ENCODE peak calls at places on chromosomes 7 and 10, in four cellular contexts. G is HCT116, M is HepG2, D is K562. P is an unnamed sample.

GRCh38 chr10:45580371-45580770 is 92.2 kb downstream of the ZFAND4 start:
- DNase-seq in G (no peak), M (no peak), D (no peak), P (no peak)

GRCh38 chr10:31359979-31360378 is 41.0 kb downstream of the ZEB1 start:
- DNase-seq in G (no peak), M (peak; percentile 66), D (no peak), P (no peak)

GRCh38 chr7:69825031-69825681 is 226.9 kb downstream of the AUTS2 start:
- DNase-seq in G (no peak), M (no peak), D (no peak), P (no peak)

GRCh38 chr7:133345690-133346421 is 93.0 kb downstream of the EXOC4 start:
- DNase-seq in G (no peak), M (no peak), D (no peak), P (no peak)

GRCh38 chr10:3242251-3242650 is 69.7 kb upstream of the PITRM1 start:
- DNase-seq in G (no peak), M (no peak), D (no peak), P (no peak)

GRCh38 chr7:73823873-73824597 is 6.8 kb upstream of the CLDN4 start:
- DNase-seq in G (no peak), M (no peak), D (no peak), P (no peak)

GRCh38 chr10:49025347-49025983 is 85.8 kb upstream of the LRRC18 start:
- DNase-seq in G (no peak), M (no peak), D (no peak), P (no peak)

GRCh38 chr10:27644307-27644939 is 101.2 kb downstream of the MKX start:
- DNase-seq in G (no peak), M (no peak), D (no peak), P (no peak)

GRCh38 chr7:51316262-51316665 is 345 bp downstream of the COBL start:
- DNase-seq in G (no peak), M (no peak), D (no peak), P (no peak)

GRCh38 chr7:5695709-5696345 is 85.6 kb downstream of the RNF216 start:
- DNase-seq in G (no peak), M (no peak), D (no peak), P (no peak)

GRCh38 chr10:124743188-124744046 is 761 bp downstream of the FAM53B start:
- DNase-seq in G (no peak), M (no peak), D (peak; percentile 48), P (no peak)

GRCh38 chr10:124744047-124744687 is at the start of gene FAM53B:
- DNase-seq in G (peak; percentile 56), M (no peak), D (peak; percentile 81), P (no peak)

GRCh38 chr10:124745678-124746077 is 1.5 kb upstream of the FAM53B start:
- DNase-seq in G (peak; percentile 56), M (peak; percentile 56), D (peak; percentile 21), P (peak; percentile 39)

GRCh38 chr10:124745257-124745656 is 1.1 kb upstream of the FAM53B start:
- DNase-seq in G (no peak), M (no peak), D (no peak), P (no peak)

GRCh38 chr10:124744688-124745055 is 494 bp upstream of the FAM53B start:
- DNase-seq in G (peak; percentile 22), M (peak; percentile 89), D (no peak), P (no peak)
- TF ChIP-seq TCF7L2 in G (no peak), M (no peak), D (no peak), P (no peak)

GRCh38 chr10:103546401-103546800 is 52.9 kb downstream of the NEURL1 start:
- DNase-seq in G (no peak), M (no peak), D (no peak), P (no peak)

GRCh38 chr10:103544657-103545310 is 51.3 kb downstream of the NEURL1 start:
- DNase-seq in G (no peak), M (no peak), D (no peak), P (no peak)

GRCh38 chr10:103547391-103547946 is 54.0 kb downstream of the NEURL1 start:
- DNase-seq in G (no peak), M (no peak), D (no peak), P (no peak)

GRCh38 chr10:103545366-103545765 is 51.9 kb downstream of the NEURL1 start:
- DNase-seq in G (no peak), M (no peak), D (no peak), P (no peak)

GRCh38 chr10:103545771-103546281 is 52.3 kb downstream of the NEURL1 start:
- DNase-seq in G (no peak), M (no peak), D (no peak), P (no peak)
- H3K4me1 ChIP-seq in G (peaks cover 35% of the 10 kb centered on the region), M (peaks cover 18% of the 10 kb centered on the region), D (no peaks in the 10 kb centered on the region), P (peaks cover 8% of the 10 kb centered on the region)

GRCh38 chr7:112437038-112437437 is 13.2 kb upstream of the IFRD1 start:
- DNase-seq in G (no peak), M (no peak), D (no peak), P (no peak)
- TF ChIP-seq CTCF in G (no peak), M (no peak), D (no peak), P (no peak)

GRCh38 chr7:103528152-103528551 is 82.1 kb upstream of the SLC26A5 start:
- DNase-seq in G (no peak), M (no peak), D (no peak), P (no peak)

DNA sequence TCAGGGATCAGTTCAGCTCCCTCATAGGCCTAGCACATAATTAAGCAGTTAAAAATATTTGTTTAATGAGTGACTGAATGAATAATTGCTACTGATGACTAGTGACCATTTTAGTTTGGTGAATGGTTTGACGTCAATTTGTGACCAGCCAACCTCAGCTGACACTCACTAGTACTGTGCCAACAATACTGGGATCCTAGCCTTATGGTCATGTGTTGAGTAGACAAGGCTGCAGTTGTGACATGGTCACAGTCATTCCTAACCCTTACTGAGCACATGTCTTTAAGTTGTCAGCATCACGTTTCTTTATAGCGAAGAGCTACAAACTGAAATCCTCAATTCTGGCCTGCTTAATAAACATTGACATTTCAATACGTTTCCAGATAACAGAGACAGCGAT is 86.9 kb upstream of the SLC26A5 start:
- DNase-seq in G (no peak), M (no peak), D (no peak), P (no peak)
- TF ChIP-seq TCF7L2 in G (no peak), M (no peak), D (no peak), P (no peak)

P was measured in Panc1.